ENCODE peak calls at places on chromosomes 4 and X, in nine cellular contexts. F is aorta; R is CD14-positive monocyte; A is A172; X is activated naive CD4-positive, alpha-beta T cell treated with anti-CD3 and anti-CD28 coated beads, Interleukin-2, amount 50 U/mL, for 72 hours; Z is nephron progenitor cell; U is activated effector memory CD4-positive, alpha-beta T cell treated with anti-CD3 and anti-CD28 coated beads, Interleukin-2, amount 50 U/mL, for 16 hours; N is NCI-H1417; M is fibroblast of lung. E is an unnamed sample.

GRCh38 chrX:46912098-46912672 is at the start of gene JADE3:
- DNase-seq in F (peak; percentile 90), R (no peak), A (peak; percentile 64), X (peak; percentile 11), Z (peak; percentile 81), U (peak; percentile 71), N (peak; percentile 29), M (peak; percentile 66), E (no peak)

GRCh38 chr4:38753021-38753806 is 29.6 kb downstream of the TLR10 start:
- DNase-seq in F (peak; percentile 88), R (no peak), A (peak; percentile 85), X (no peak), Z (peak; percentile 83), U (no peak), N (peak; percentile 33), M (peak; percentile 99), E (peak; percentile 9)

GRCh38 chrX:27889878-27890277 is 82.1 kb downstream of the MAGEB10 start:
- DNase-seq in F (no peak), R (no peak), A (peak; percentile 9), X (no peak), Z (no peak), U (no peak), N (no peak), M (no peak), E (no peak)

GRCh38 chr4:147981305-147981704 is 249.4 kb downstream of the ARHGAP10 start:
- DNase-seq in F (no peak), R (no peak), A (no peak), X (no peak), Z (no peak), U (no peak), N (no peak), M (peak; percentile 36), E (no peak)

GRCh38 chr4:170940043-170940724 is 850.4 kb upstream of the AADAT start:
- DNase-seq in F (no peak), R (no peak), A (no peak), X (no peak), Z (peak; percentile 5), U (no peak), N (no peak), M (no peak), E (no peak)

GRCh38 chrX:44503550-44503949 is 39.1 kb downstream of the FUNDC1 start:
- DNase-seq in F (no peak), R (no peak), A (no peak), X (no peak), Z (no peak), U (no peak), N (no peak), M (no peak), E (no peak)

GRCh38 chr4:187276786-187277408 is 553.2 kb upstream of the FAT1 start:
- DNase-seq in F (no peak), R (no peak), A (no peak), X (no peak), Z (no peak), U (no peak), N (no peak), M (peak; percentile 74), E (no peak)

GRCh38 chr4:2843909-2844584 is 403 bp downstream of the ADD1 start:
- DNase-seq in F (no peak), R (no peak), A (no peak), X (no peak), Z (peak; percentile 95), U (no peak), N (peak; percentile 10), M (peak; percentile 25), E (no peak)

GRCh38 chrX:142593470-142593869 is 388.4 kb upstream of the MAGEC2 start:
- DNase-seq in F (no peak), R (no peak), A (no peak), X (no peak), Z (no peak), U (no peak), N (no peak), M (no peak), E (no peak)

GRCh38 chrX:102746134-102746584 is 25.6 kb downstream of the GPRASP3 start:
- DNase-seq in F (peak; percentile 83), R (no peak), A (no peak), X (peak; percentile 4), Z (peak; percentile 5), U (peak; percentile 64), N (no peak), M (peak; percentile 10), E (no peak)

GRCh38 chr4:123588631-123589223 is 192.1 kb downstream of the SPRY1 start:
- DNase-seq in F (no peak), R (no peak), A (peak; percentile 40), X (no peak), Z (no peak), U (no peak), N (no peak), M (peak; percentile 42), E (no peak)

GRCh38 chrX:16586371-16587112 is 63.4 kb upstream of the S100G start:
- DNase-seq in F (no peak), R (no peak), A (no peak), X (no peak), Z (no peak), U (no peak), N (no peak), M (no peak), E (no peak)

GRCh38 chrX:154598656-154599055 is 13.7 kb downstream of the CTAG1A start:
- DNase-seq in F (no peak), R (no peak), A (no peak), X (no peak), Z (no peak), U (no peak), N (no peak), M (no peak), E (no peak)